ENCODE peak calls at places on chromosomes 2 and 18, in five cellular contexts. F is stomach; C is sigmoid colon; X is Calu3; M is activated CD8-positive, alpha-beta T cell treated with anti-CD3 and anti-CD28 coated beads for 36 hours. B is an unnamed sample.

GRCh38 chr2:189149981-189150380 is 29.6 kb downstream of the COL5A2 start:
- DNase-seq in F (no peak), C (no peak), X (no peak), M (no peak), B (no peak)

GRCh38 chr2:71461304-71461671 is 7.9 kb downstream of the DYSF start:
- DNase-seq in F (no peak), C (no peak), X (no peak), M (no peak), B (peak)

GRCh38 chr2:16104345-16105177 is 164.2 kb downstream of the MYCN start:
- DNase-seq in F (no peak), C (no peak), X (no peak), M (no peak), B (no peak)

GRCh38 chr2:65579506-65580235 is 147.3 kb upstream of the SPRED2 start:
- DNase-seq in F (no peak), C (no peak), X (no peak), M (no peak), B (no peak)

GRCh38 chr2:75503048-75503607 is 57.6 kb downstream of the EVA1A start:
- DNase-seq in F (no peak), C (no peak), X (no peak), M (no peak), B (no peak)

GRCh38 chr2:36680012-36680411 is 16.5 kb upstream of the VIT start:
- DNase-seq in F (no peak), C (no peak), X (no peak), M (no peak), B (no peak)

GRCh38 chr18:60568211-60568610 is 195.6 kb upstream of the MC4R start:
- DNase-seq in F (no peak), C (no peak), X (no peak), M (no peak), B (no peak)

GRCh38 chr2:26654061-26654340 is 12.8 kb upstream of the CIB4 start:
- DNase-seq in F (peak), C (no peak), X (no peak), M (no peak), B (no peak)

GRCh38 chr2:111918383-111918806 is 20.0 kb downstream of the MERTK start:
- DNase-seq in F (no peak), C (no peak), X (no peak), M (no peak), B (no peak)

GRCh38 chr2:230602562-230603230 is 109.9 kb upstream of the CAB39 start:
- DNase-seq in F (no peak), C (no peak), X (no peak), M (peak), B (no peak)

GRCh38 chr2:120522151-120522751 is 176.3 kb downstream of the INHBB start:
- DNase-seq in F (no peak), C (no peak), X (no peak), M (no peak), B (no peak)

GRCh38 chr2:18159899-18160298 is 281.4 kb downstream of the KCNS3 start:
- DNase-seq in F (no peak), C (no peak), X (no peak), M (no peak), B (no peak)

GRCh38 chr2:191171291-191171690 is 20.5 kb upstream of the STAT4 start:
- DNase-seq in F (no peak), C (no peak), X (no peak), M (no peak), B (no peak)

GRCh38 chr18:52541056-52541455 is 201.1 kb downstream of the DCC start:
- DNase-seq in F (no peak), C (no peak), X (no peak), M (no peak), B (no peak)

GRCh38 chr2:29760008-29760407 is 161.4 kb downstream of the ALK start:
- DNase-seq in F (no peak), C (no peak), X (no peak), M (no peak), B (no peak)

GRCh38 chr2:98118161-98118560 is 31.2 kb downstream of the VWA3B start:
- DNase-seq in F (no peak), C (no peak), X (no peak), M (no peak), B (no peak)

GRCh38 chr2:156470975-156471583 is 34.9 kb downstream of the GPD2 start:
- DNase-seq in F (no peak), C (no peak), X (no peak), M (no peak), B (no peak)

GRCh38 chr2:17689010-17689409 is 64.6 kb downstream of the SMC6 start:
- DNase-seq in F (no peak), C (no peak), X (no peak), M (no peak), B (no peak)

GRCh38 chr2:101802329-101802728 is 104.8 kb downstream of the MAP4K4 start:
- DNase-seq in F (peak), C (no peak), X (peak), M (no peak), B (no peak)

GRCh38 chr2:100285691-100286090 is 36.6 kb downstream of the LONRF2 start:
- DNase-seq in F (no peak), C (no peak), X (peak), M (no peak), B (no peak)

GRCh38 chr2:236117861-236118269 is 50.3 kb downstream of the GBX2 start:
- DNase-seq in F (no peak), C (no peak), X (no peak), M (no peak), B (no peak)

GRCh38 chr2:162301151-162301804 is 17.2 kb downstream of the IFIH1 start:
- DNase-seq in F (peak), C (no peak), X (peak), M (peak), B (no peak)

GRCh38 chr18:50013363-50014138 is 181.4 kb downstream of the MYO5B start:
- DNase-seq in F (no peak), C (no peak), X (no peak), M (no peak), B (no peak)

GRCh38 chr2:16525265-16525887 is 140.3 kb downstream of the CYRIA start:
- DNase-seq in F (no peak), C (no peak), X (peak), M (peak), B (no peak)

GRCh38 chr2:129760669-129761068 is 218.8 kb upstream of the RAB6C start:
- DNase-seq in F (no peak), C (no peak), X (no peak), M (no peak), B (peak)

GRCh38 chr2:111236027-111236426 is 115.3 kb downstream of the BCL2L11 start:
- DNase-seq in F (peak), C (no peak), X (no peak), M (no peak), B (no peak)

GRCh38 chr18:293557-293956 is 25.7 kb upstream of the THOC1 start:
- DNase-seq in F (no peak), C (no peak), X (no peak), M (no peak), B (no peak)
- TF ChIP-seq CTCF in F (no peak), C (no peak), X (no peak), M (no peak), B (peak)

DNA sequence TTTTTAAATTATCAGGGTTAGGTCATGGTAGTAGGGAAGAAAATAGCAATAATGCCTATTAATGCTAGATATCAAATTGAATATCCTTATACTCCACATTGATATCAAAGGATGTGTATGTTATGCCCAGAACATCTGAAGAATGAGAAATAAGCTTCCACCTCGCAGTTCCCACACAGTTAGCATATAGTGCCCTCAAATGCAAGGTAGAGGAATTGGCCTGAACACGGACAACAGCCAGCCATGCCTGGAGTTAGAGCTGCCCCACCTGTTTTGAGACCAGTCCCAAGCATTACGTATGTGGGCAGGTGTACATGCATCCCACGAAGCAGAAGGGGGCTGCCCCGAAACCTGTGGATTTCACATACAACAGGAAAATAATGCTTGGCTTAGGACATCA is 79.6 kb downstream of the SUMO1 start:
- DNase-seq in F (no peak), C (no peak), X (peak), M (no peak), B (no peak)
- TF ChIP-seq CTCF in F (no peak), C (peak), X (no peak), M (no peak), B (peak)

GRCh38 chr18:21672868-21673267 is 31.7 kb downstream of the ABHD3 start:
- DNase-seq in F (peak), C (no peak), X (peak), M (no peak), B (no peak)
- TF ChIP-seq CTCF in F (no peak), C (no peak), X (no peak), M (no peak), B (no peak)

GRCh38 chr18:47397671-47398319 is 146.3 kb upstream of the SKOR2 start:
- DNase-seq in F (no peak), C (no peak), X (no peak), M (peak), B (no peak)
- TF ChIP-seq CTCF in F (no peak), C (no peak), X (no peak), M (peak), B (peak)

B was measured in osteocyte.